ENCODE peak calls at places on chromosomes 7 and 10, in four cellular contexts. V, P, Z and M are unnamed samples.

GRCh38 chr7:134084488-134085144 is 42.5 kb upstream of the LRGUK start:
- DNase-seq in V (no peak), P (no peak), Z (no peak), M (no peak)

GRCh38 chr10:14603539-14604102 is 171.1 kb downstream of the FAM107B start:
- DNase-seq in V (no peak), P (no peak), Z (no peak), M (peak; percentile 43)

GRCh38 chr10:59905066-59905734 is 1.2 kb downstream of the CCDC6 start:
- DNase-seq in V (peak; percentile 37), P (no peak), Z (no peak), M (peak; percentile 52)

GRCh38 chr10:5291501-5292195 is 73.1 kb upstream of the UCN3 start:
- DNase-seq in V (peak; percentile 54), P (no peak), Z (peak; percentile 91), M (no peak)

GRCh38 chr7:112116894-112117293 is 89.3 kb downstream of the DOCK4 start:
- DNase-seq in V (no peak), P (no peak), Z (no peak), M (no peak)

GRCh38 chr7:128909605-128910568 is 622 bp downstream of the KCP start:
- DNase-seq in V (no peak), P (no peak), Z (peak; percentile 66), M (peak; percentile 57)

GRCh38 chr7:134174797-134175261 is 47.7 kb downstream of the LRGUK start:
- DNase-seq in V (peak; percentile 26), P (no peak), Z (peak; percentile 87), M (no peak)

GRCh38 chr7:135808206-135808605 is 59.6 kb upstream of the FAM180A start:
- DNase-seq in V (no peak), P (no peak), Z (no peak), M (no peak)

GRCh38 chr10:86123745-86124144 is 242.8 kb downstream of the GRID1 start:
- DNase-seq in V (no peak), P (no peak), Z (no peak), M (no peak)

GRCh38 chr10:59382831-59383295 is 20.5 kb upstream of the FAM13C start:
- DNase-seq in V (no peak), P (no peak), Z (peak; percentile 100), M (no peak)

GRCh38 chr10:101782811-101783735 is at the start of gene NPM3:
- DNase-seq in V (peak; percentile 84), P (peak; percentile 57), Z (peak; percentile 71), M (peak; percentile 84)

GRCh38 chr10:133276435-133277201 is at the start of gene ADAM8:
- DNase-seq in V (peak; percentile 74), P (no peak), Z (no peak), M (no peak)

GRCh38 chr7:33805630-33806233 is 99.6 kb upstream of the BMPER start:
- DNase-seq in V (no peak), P (no peak), Z (peak; percentile 53), M (no peak)

GRCh38 chr7:69826283-69826682 is 228.0 kb downstream of the AUTS2 start:
- DNase-seq in V (no peak), P (no peak), Z (no peak), M (no peak)

GRCh38 chr7:73517241-73517995 is 4.7 kb downstream of the BAZ1B start:
- DNase-seq in V (no peak), P (no peak), Z (no peak), M (no peak)

GRCh38 chr10:34962866-34963265 is 127.3 kb downstream of the CUL2 start:
- DNase-seq in V (no peak), P (no peak), Z (no peak), M (no peak)

GRCh38 chr10:70558871-70559810 is 43.4 kb downstream of the PRF1 start:
- DNase-seq in V (peak; percentile 86), P (peak; percentile 19), Z (peak; percentile 57), M (no peak)

GRCh38 chr10:63708421-63708820 is 187.2 kb downstream of the REEP3 start:
- DNase-seq in V (no peak), P (no peak), Z (no peak), M (no peak)

GRCh38 chr10:18359839-18360238 is 219.6 kb downstream of the CACNB2 start:
- DNase-seq in V (no peak), P (no peak), Z (no peak), M (no peak)

GRCh38 chr10:122196218-122196617 is 74.9 kb upstream of the BTBD16 start:
- DNase-seq in V (no peak), P (no peak), Z (no peak), M (no peak)

GRCh38 chr10:112151640-112152039 is 31.9 kb downstream of the GPAM start:
- DNase-seq in V (no peak), P (no peak), Z (no peak), M (no peak)

GRCh38 chr7:121132940-121133339 is 144.4 kb downstream of the CPED1 start:
- DNase-seq in V (no peak), P (no peak), Z (no peak), M (no peak)

GRCh38 chr7:121126201-121126600 is 137.7 kb downstream of the CPED1 start:
- DNase-seq in V (no peak), P (no peak), Z (no peak), M (no peak)

GRCh38 chr7:121123028-121123427 is 134.5 kb downstream of the CPED1 start:
- DNase-seq in V (no peak), P (no peak), Z (peak; percentile 66), M (no peak)

GRCh38 chr7:121126801-121127534 is 138.5 kb downstream of the CPED1 start:
- DNase-seq in V (no peak), P (no peak), Z (peak; percentile 59), M (no peak)
- TF ChIP-seq CTCF in V (no peak), P (no peak), Z (no peak), M (no peak)

GRCh38 chr7:88169717-88170320 is 50.0 kb downstream of the SRI start:
- DNase-seq in V (no peak), P (no peak), Z (peak; percentile 24), M (no peak)
- TF ChIP-seq CTCF in V (no peak), P (peak; percentile 46), Z (peak; percentile 62), M (peak; percentile 81)

DNA sequence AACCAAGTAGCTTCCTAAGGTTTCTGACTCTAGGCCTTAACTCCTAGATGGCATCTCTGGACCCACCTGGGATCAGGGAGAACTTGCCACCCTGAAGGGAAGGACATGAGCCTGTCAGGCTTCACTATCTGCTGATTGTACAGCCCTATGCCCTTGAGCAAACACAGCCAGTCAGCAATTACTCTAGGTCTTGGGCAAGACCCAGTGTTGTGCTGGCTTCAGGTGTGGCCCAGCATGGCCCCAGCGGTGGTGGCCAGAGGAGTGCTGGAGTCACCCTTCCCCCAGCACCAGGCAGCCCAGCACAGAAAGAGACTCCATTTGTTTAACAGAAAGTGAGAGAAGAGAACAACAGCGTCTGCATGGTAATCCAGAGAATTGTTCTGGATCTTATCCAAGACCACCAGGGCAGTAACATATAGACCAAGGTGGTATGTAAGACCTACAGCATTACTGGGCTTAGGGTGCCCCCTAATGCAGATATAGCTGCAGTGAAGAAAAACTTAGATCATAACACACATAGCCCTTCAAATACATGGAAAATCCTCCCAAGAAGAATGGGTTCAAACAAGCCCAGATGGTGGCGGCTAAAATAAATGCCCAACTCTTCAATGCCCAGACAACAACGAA is 207.7 kb downstream of the MAGI2 start:
- DNase-seq in V (no peak), P (no peak), Z (no peak), M (no peak)
- TF ChIP-seq CTCF in V (no peak), P (no peak), Z (no peak), M (no peak)

DNA sequence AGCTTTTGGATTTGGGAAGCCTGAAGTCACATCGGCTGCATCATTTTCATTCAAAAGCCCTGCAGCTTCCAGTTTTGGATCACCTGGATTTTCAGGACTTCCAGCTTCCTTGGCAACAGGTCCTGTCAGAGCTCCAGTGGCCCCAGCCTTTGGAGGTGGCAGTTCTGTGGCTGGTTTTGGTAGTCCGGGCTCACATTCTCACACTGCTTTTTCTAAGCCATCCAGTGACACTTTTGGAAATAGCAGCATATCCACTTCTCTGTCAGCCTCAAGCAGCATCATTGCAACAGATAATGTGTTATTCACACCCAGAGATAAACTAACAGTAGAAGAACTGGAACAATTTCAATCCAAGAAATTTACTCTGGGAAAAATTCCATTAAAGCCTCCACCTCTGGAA is 18.5 kb downstream of the NUP42 start:
- DNase-seq in V (no peak), P (no peak), Z (no peak), M (no peak)
- TF ChIP-seq CTCF in V (no peak), P (no peak), Z (no peak), M (no peak)

GRCh38 chr10:56351909-56352630 is 9.0 kb downstream of the ZWINT start:
- DNase-seq in V (no peak), P (no peak), Z (no peak), M (no peak)
- TF ChIP-seq CTCF in V (no peak), P (no peak), Z (no peak), M (no peak)

GRCh38 chr10:47008769-47009168 is 97.5 kb downstream of the PTPN20 start:
- DNase-seq in V (no peak), P (no peak), Z (no peak), M (no peak)
- TF ChIP-seq CTCF in V (no peak), P (no peak), Z (no peak), M (no peak)

GRCh38 chr10:27068217-27068891 is 31.9 kb downstream of the ANKRD26 start:
- DNase-seq in V (no peak), P (no peak), Z (no peak), M (no peak)

GRCh38 chr10:27072436-27073114 is 27.7 kb downstream of the ANKRD26 start:
- DNase-seq in V (no peak), P (no peak), Z (no peak), M (no peak)
- TF ChIP-seq CTCF in V (no peak), P (no peak), Z (no peak), M (no peak)